ENCODE peak calls at places on chromosomes 13 and 19, in five cellular contexts. E is PC-3, A is prostate gland, K is osteoblast, Q is stomach. U is an unnamed sample.

GRCh38 chr13:45510671-45511070 is 45.9 kb downstream of the COG3 start:
- DNase-seq in Q (no peak), E (no peak), K (no peak), A (no peak), U (no peak)

GRCh38 chr19:7869453-7869909 is 4.7 kb downstream of the PRR36 start:
- DNase-seq in K (peak; percentile 95), A (peak; percentile 71), Q (peak; percentile 82), E (peak; percentile 80), U (peak; percentile 64)

GRCh38 chr19:35673121-35673804 is 6.9 kb downstream of the UPK1A start:
- DNase-seq in Q (peak; percentile 43), K (peak; percentile 97), E (no peak), A (no peak), U (no peak)

GRCh38 chr13:21683034-21683733 is 12.3 kb downstream of the FGF9 start:
- DNase-seq in Q (no peak), E (peak; percentile 74), A (no peak), K (peak; percentile 80), U (no peak)

GRCh38 chr19:8065489-8066261 is 13.1 kb downstream of the CCL25 start:
- DNase-seq in K (peak; percentile 59), Q (no peak), A (no peak), E (no peak), U (no peak)

GRCh38 chr13:41700790-41701310 is 243.5 kb downstream of the RGCC start:
- DNase-seq in K (peak; percentile 2), Q (no peak), A (peak; percentile 23), E (peak; percentile 85), U (no peak)

GRCh38 chr13:100721885-100722512 is 47.4 kb upstream of the TMTC4 start:
- DNase-seq in E (peak; percentile 63), A (peak; percentile 45), Q (peak; percentile 77), K (no peak), U (peak; percentile 40)

GRCh38 chr13:76014618-76015315 is 378.6 kb downstream of the LMO7 start:
- DNase-seq in Q (no peak), A (no peak), K (peak; percentile 10), E (peak; percentile 30), U (no peak)

GRCh38 chr19:33000510-33000909 is 28.5 kb downstream of the FAAP24 start:
- DNase-seq in E (no peak), Q (no peak), K (no peak), A (no peak), U (no peak)

GRCh38 chr19:17560205-17560595 is 4.8 kb downstream of the COLGALT1 start:
- DNase-seq in K (peak; percentile 98), A (no peak), Q (no peak), E (no peak), U (peak; percentile 50)

GRCh38 chr13:39530996-39531395 is 72.0 kb downstream of the LHFPL6 start:
- DNase-seq in E (peak; percentile 46), K (no peak), A (no peak), Q (no peak), U (no peak)

GRCh38 chr13:45500492-45501174 is 35.9 kb downstream of the COG3 start:
- DNase-seq in E (peak; percentile 80), A (no peak), Q (no peak), K (no peak), U (no peak)

GRCh38 chr13:23695711-23696512 is 125.7 kb downstream of the TNFRSF19 start:
- DNase-seq in K (no peak), A (no peak), E (no peak), Q (no peak), U (no peak)

GRCh38 chr13:113884821-113885220 is 20.9 kb upstream of the GAS6 start:
- DNase-seq in Q (no peak), E (no peak), K (peak; percentile 42), A (no peak), U (no peak)

GRCh38 chr13:113298001-113298945 is 1.2 kb downstream of the LAMP1 start:
- DNase-seq in Q (no peak), A (no peak), K (peak; percentile 77), E (peak; percentile 8), U (no peak)

GRCh38 chr19:47230122-47230920 is 678 bp downstream of the BBC3 start:
- DNase-seq in E (no peak), Q (peak; percentile 74), K (peak; percentile 95), A (no peak), U (peak; percentile 69)

GRCh38 chr19:17244618-17245534 is 843 bp downstream of the NR2F6 start:
- DNase-seq in Q (peak; percentile 64), A (peak; percentile 54), K (peak; percentile 93), E (no peak), U (no peak)

GRCh38 chr13:99277629-99278028 is 19.4 kb upstream of the GPR18 start:
- DNase-seq in A (no peak), Q (no peak), K (no peak), E (no peak), U (no peak)

GRCh38 chr13:113545455-113545930 is 39.1 kb upstream of the TFDP1 start:
- DNase-seq in E (no peak), Q (no peak), K (peak; percentile 91), A (no peak), U (no peak)

GRCh38 chr19:31470952-31471351 is 121.7 kb upstream of the TSHZ3 start:
- DNase-seq in Q (no peak), E (no peak), K (no peak), A (no peak), U (no peak)

GRCh38 chr19:15091918-15092753 is 10.1 kb downstream of the OR1I1 start:
- DNase-seq in A (peak; percentile 59), E (peak; percentile 89), K (peak; percentile 69), Q (no peak), U (no peak)

GRCh38 chr19:19053508-19054314 is 10.1 kb upstream of the SLC25A42 start:
- DNase-seq in K (peak; percentile 89), Q (peak; percentile 70), A (peak; percentile 37), E (peak; percentile 36), U (no peak)

GRCh38 chr13:112973577-112973951 is 4.5 kb downstream of the MCF2L start:
- DNase-seq in E (no peak), Q (no peak), A (no peak), K (no peak), U (no peak)

GRCh38 chr19:48844472-48844871 is 8.2 kb upstream of the HSD17B14 start:
- DNase-seq in A (no peak), E (peak; percentile 39), K (peak; percentile 84), Q (no peak), U (no peak)

GRCh38 chr19:36488816-36489138 is 584 bp downstream of the ZNF566 start:
- DNase-seq in K (peak; percentile 69), A (no peak), E (peak; percentile 12), Q (no peak), U (no peak)

GRCh38 chr19:11538232-11539036 is at the start of gene CNN1:
- DNase-seq in Q (peak; percentile 29), E (no peak), K (peak; percentile 93), A (no peak), U (no peak)

DNA sequence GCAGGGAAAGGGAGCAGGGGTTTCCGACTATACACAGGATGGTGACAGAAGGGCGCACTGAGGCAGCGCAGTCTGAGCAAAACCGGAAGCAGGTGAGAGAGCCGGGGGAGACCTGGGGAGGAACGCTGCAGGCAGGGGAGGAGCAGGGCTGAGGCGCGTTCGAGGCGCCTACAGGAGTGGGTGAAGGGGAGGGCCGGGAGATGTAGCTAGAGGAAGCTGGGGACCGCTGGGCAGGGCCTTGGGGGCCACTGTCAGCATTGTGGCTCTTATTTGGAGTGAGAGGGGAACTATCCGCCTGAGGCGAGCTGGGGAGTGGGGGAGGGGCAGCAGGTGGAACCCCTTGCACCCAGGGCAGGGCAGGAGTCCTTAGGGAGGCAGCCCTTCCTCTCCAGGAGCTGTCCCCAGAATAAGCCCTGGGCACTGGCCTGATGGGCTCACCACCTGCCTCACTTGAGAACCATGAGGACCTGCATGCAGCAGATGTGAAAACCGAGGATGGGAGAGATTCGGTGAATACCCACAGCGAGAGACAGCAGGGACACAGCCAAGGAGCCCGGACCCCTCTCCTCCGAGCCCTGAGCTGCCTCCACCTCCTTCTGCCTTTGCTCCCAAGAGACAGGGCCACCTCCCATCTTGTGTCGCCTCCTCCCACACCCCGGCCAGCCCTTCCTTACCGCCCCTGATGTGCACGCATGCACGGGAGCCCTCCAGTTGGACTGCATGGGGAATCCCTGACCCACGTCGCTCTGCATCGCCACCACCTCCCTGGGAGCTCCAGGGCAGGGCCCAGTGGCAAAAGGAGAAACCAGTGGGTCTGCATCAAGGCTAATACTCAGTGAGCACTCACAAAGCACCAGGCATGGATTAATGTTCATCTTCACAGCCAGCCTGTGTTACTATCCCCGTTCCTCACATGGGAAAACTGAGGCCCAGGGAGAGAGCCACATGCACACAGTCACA is 10.3 kb downstream of the AKT2 start:
- DNase-seq in K (no peak), A (no peak), Q (no peak), E (no peak), U (no peak)
- H3K27ac ChIP-seq in K (no peak overlapping the region), A (no peak overlapping the region), Q (no peak overlapping the region), E (no peak overlapping the region), U (no peak overlapping the region)

GRCh38 chr13:19767966-19768365 is 14.8 kb downstream of the PSPC1 start:
- DNase-seq in K (no peak), E (no peak), A (no peak), Q (no peak), U (no peak)

GRCh38 chr13:19766637-19767036 is 16.1 kb downstream of the PSPC1 start:
- DNase-seq in K (no peak), A (no peak), E (no peak), Q (no peak), U (no peak)

GRCh38 chr13:19769854-19770253 is 12.9 kb downstream of the PSPC1 start:
- DNase-seq in A (no peak), Q (no peak), E (peak; percentile 83), K (no peak), U (no peak)

GRCh38 chr13:19772306-19772705 is 10.4 kb downstream of the PSPC1 start:
- DNase-seq in A (no peak), Q (no peak), E (no peak), K (peak; percentile 21), U (no peak)
- H3K36me3 ChIP-seq in A (peaks cover 10% of the 10 kb centered on the region), Q (peaks cover 52% of the 10 kb centered on the region), E (peaks cover 37% of the 10 kb centered on the region), K (peaks cover 31% of the 10 kb centered on the region), U (peaks cover 4% of the 10 kb centered on the region)

GRCh38 chr13:108911807-108912206 is 282.4 kb downstream of the MYO16 start:
- DNase-seq in Q (no peak), K (no peak), A (no peak), E (peak; percentile 37), U (no peak)

GRCh38 chr13:108917581-108917980 is 288.2 kb downstream of the MYO16 start:
- DNase-seq in K (no peak), A (no peak), E (peak; percentile 75), Q (no peak), U (no peak)

GRCh38 chr13:108919036-108919907 is 289.9 kb downstream of the MYO16 start:
- DNase-seq in A (no peak), K (peak; percentile 58), E (peak; percentile 80), Q (no peak), U (peak; percentile 41)

GRCh38 chr13:108915634-108916497 is 286.5 kb downstream of the MYO16 start:
- DNase-seq in Q (peak; percentile 95), K (peak; percentile 89), A (peak; percentile 49), E (peak; percentile 86), U (peak; percentile 85)

GRCh38 chr13:108915095-108915633 is 285.8 kb downstream of the MYO16 start:
- DNase-seq in E (peak; percentile 31), K (no peak), Q (no peak), A (no peak), U (no peak)
- TF ChIP-seq CTCF in E (peak; percentile 72), K (peak; percentile 68), Q (peak; percentile 21), A (peak; percentile 40), U (peak; percentile 7)

DNA sequence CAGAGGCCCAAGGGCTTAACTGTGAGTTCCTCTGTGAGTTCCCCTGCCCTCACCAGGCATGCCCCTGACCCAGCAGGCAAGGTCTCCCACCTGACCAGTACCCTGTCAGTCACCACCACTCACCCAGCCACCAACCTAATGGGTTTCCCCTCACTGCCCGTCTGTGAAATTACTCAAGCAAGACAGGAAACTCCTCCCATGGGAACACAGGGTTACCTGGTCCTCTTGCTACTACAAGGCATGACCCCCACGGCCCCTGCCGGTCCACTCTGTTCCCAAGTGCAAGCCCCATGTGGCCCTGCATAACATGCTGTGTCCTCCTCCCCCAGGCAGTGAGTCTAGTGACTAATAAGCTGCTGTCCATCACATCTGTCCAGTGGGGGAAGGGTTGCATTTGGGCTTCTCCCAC is 8.0 kb upstream of the DHRS12 start:
- DNase-seq in A (no peak), K (no peak), Q (no peak), E (no peak), U (no peak)
- H3K27ac ChIP-seq in A (no peak overlapping the region), K (no peak overlapping the region), Q (no peak overlapping the region), E (no peak overlapping the region), U (no peak overlapping the region)